ENCODE peak calls at places on chromosomes 6 and 20, in four cellular contexts. One of them, this sample, is unnamed.

GRCh38 chr6:113181164-113181563 is 676.0 kb upstream of the MARCKS start:
- DNase-seq in occipital lobe: no peak
- DNase-seq in iPS DF 6.9: no peak
- DNase-seq in mesendoderm: no peak
- DNase-seq in this sample: no peak

GRCh38 chr6:131135244-131136020 is at the start of gene AKAP7:
- DNase-seq in occipital lobe: peak
- DNase-seq in iPS DF 6.9: peak
- DNase-seq in mesendoderm: peak
- DNase-seq in this sample: peak

GRCh38 chr20:23308024-23308423 is 42.6 kb upstream of the NXT1 start:
- DNase-seq in occipital lobe: no peak
- DNase-seq in iPS DF 6.9: no peak
- DNase-seq in mesendoderm: no peak
- DNase-seq in this sample: no peak

GRCh38 chr20:9572690-9573089 is 58.3 kb downstream of the LAMP5 start:
- DNase-seq in occipital lobe: no peak
- DNase-seq in iPS DF 6.9: peak
- DNase-seq in mesendoderm: peak
- DNase-seq in this sample: no peak

GRCh38 chr20:48933017-48933766 is 11.7 kb downstream of the ARFGEF2 start:
- DNase-seq in occipital lobe: no peak
- DNase-seq in iPS DF 6.9: no peak
- DNase-seq in mesendoderm: no peak
- DNase-seq in this sample: no peak

GRCh38 chr20:2006452-2007381 is 12.9 kb upstream of the PDYN start:
- DNase-seq in occipital lobe: no peak
- DNase-seq in iPS DF 6.9: peak
- DNase-seq in mesendoderm: peak
- DNase-seq in this sample: peak

GRCh38 chr20:1636621-1637020 is 16.8 kb upstream of the SIRPB1 start:
- DNase-seq in occipital lobe: no peak
- DNase-seq in iPS DF 6.9: no peak
- DNase-seq in mesendoderm: peak
- DNase-seq in this sample: no peak

GRCh38 chr6:158410784-158411183 is 98.5 kb downstream of the TULP4 start:
- DNase-seq in occipital lobe: no peak
- DNase-seq in iPS DF 6.9: no peak
- DNase-seq in mesendoderm: no peak
- DNase-seq in this sample: no peak

GRCh38 chr6:104699598-104700329 is 160.0 kb downstream of the HACE1 start:
- DNase-seq in occipital lobe: no peak
- DNase-seq in iPS DF 6.9: no peak
- DNase-seq in mesendoderm: peak
- DNase-seq in this sample: no peak

GRCh38 chr6:7311920-7312615 is 931 bp downstream of the SSR1 start:
- DNase-seq in occipital lobe: no peak
- DNase-seq in iPS DF 6.9: no peak
- DNase-seq in mesendoderm: peak
- DNase-seq in this sample: peak

GRCh38 chr20:14406495-14406894 is 69.1 kb upstream of the FLRT3 start:
- DNase-seq in occipital lobe: no peak
- DNase-seq in iPS DF 6.9: no peak
- DNase-seq in mesendoderm: peak
- DNase-seq in this sample: peak

GRCh38 chr20:14883324-14883723 is 545.9 kb upstream of the FLRT3 start:
- DNase-seq in occipital lobe: no peak
- DNase-seq in iPS DF 6.9: no peak
- DNase-seq in mesendoderm: no peak
- DNase-seq in this sample: no peak

GRCh38 chr20:46975976-46976375 is 81.3 kb downstream of the EYA2 start:
- DNase-seq in occipital lobe: no peak
- DNase-seq in iPS DF 6.9: no peak
- DNase-seq in mesendoderm: no peak
- DNase-seq in this sample: no peak

GRCh38 chr20:16477632-16478031 is 95.6 kb downstream of the KIF16B start:
- DNase-seq in occipital lobe: no peak
- DNase-seq in iPS DF 6.9: no peak
- DNase-seq in mesendoderm: no peak
- DNase-seq in this sample: peak

GRCh38 chr6:33632603-33633039 is 11.5 kb downstream of the ITPR3 start:
- DNase-seq in occipital lobe: no peak
- DNase-seq in iPS DF 6.9: peak
- DNase-seq in mesendoderm: peak
- DNase-seq in this sample: no peak

GRCh38 chr6:91659881-91660280 is 1073.0 kb upstream of the MAP3K7 start:
- DNase-seq in occipital lobe: no peak
- DNase-seq in iPS DF 6.9: no peak
- DNase-seq in mesendoderm: no peak
- DNase-seq in this sample: no peak

GRCh38 chr6:7214400-7214940 is 98.5 kb downstream of the SSR1 start:
- DNase-seq in occipital lobe: no peak
- DNase-seq in iPS DF 6.9: no peak
- DNase-seq in mesendoderm: no peak
- DNase-seq in this sample: no peak

GRCh38 chr20:62959101-62959971 is 6.8 kb downstream of the SLC17A9 start:
- DNase-seq in occipital lobe: no peak
- DNase-seq in iPS DF 6.9: no peak
- DNase-seq in mesendoderm: no peak
- DNase-seq in this sample: no peak

GRCh38 chr6:3990692-3991491 is 88.0 kb downstream of the FAM217A start:
- DNase-seq in occipital lobe: peak
- DNase-seq in iPS DF 6.9: peak
- DNase-seq in mesendoderm: peak
- DNase-seq in this sample: peak

GRCh38 chr6:3575701-3576100 is 118.9 kb upstream of the SLC22A23 start:
- DNase-seq in occipital lobe: no peak
- DNase-seq in iPS DF 6.9: peak
- DNase-seq in mesendoderm: no peak
- DNase-seq in this sample: no peak

GRCh38 chr6:76876922-76877553 is 586.3 kb downstream of the HTR1B start:
- DNase-seq in occipital lobe: no peak
- DNase-seq in iPS DF 6.9: peak
- DNase-seq in mesendoderm: peak
- DNase-seq in this sample: peak

This sample was measured in fibroblast of the aortic adventitia.